ENCODE peak calls at places on chromosomes 16 and 17, in seven cellular contexts. P, L, N, V, H, D and E are unnamed samples.

GRCh38 chr17:58088624-58089023 is 5.4 kb downstream of the DYNLL2 start:
- DNase-seq in N (no peak), D (no peak), L (no peak), H (no peak), V (no peak), P (no peak), E (no peak)

GRCh38 chr17:7405413-7405881 is 1.6 kb upstream of the TMEM256 start:
- DNase-seq in V (no peak), H (no peak), P (no peak), D (no peak), L (peak; percentile 42), N (peak; percentile 13), E (no peak)

GRCh38 chr16:73636196-73636595 is 588.3 kb upstream of the ZFHX3 start:
- DNase-seq in H (no peak), L (no peak), P (no peak), D (no peak), V (no peak), N (no peak), E (no peak)

GRCh38 chr16:52592778-52593177 is 45.8 kb upstream of the TOX3 start:
- DNase-seq in D (no peak), P (no peak), L (no peak), N (no peak), H (no peak), V (no peak), E (no peak)

GRCh38 chr16:79402920-79403319 is 197.6 kb downstream of the MAF start:
- DNase-seq in P (no peak), V (no peak), L (no peak), N (no peak), D (no peak), H (no peak), E (no peak)

GRCh38 chr17:62807812-62808575 is at the start of gene MARCHF10:
- DNase-seq in P (no peak), D (no peak), H (no peak), L (no peak), N (no peak), V (no peak), E (no peak)

GRCh38 chr17:2837147-2837561 is 40.9 kb downstream of the RAP1GAP2 start:
- DNase-seq in V (no peak), P (no peak), N (no peak), L (no peak), H (no peak), D (no peak), E (no peak)

GRCh38 chr16:88088161-88088581 is 136.9 kb downstream of the BANP start:
- DNase-seq in N (no peak), V (no peak), H (no peak), D (no peak), P (no peak), L (no peak), E (no peak)

GRCh38 chr16:64864232-64864803 is 257.5 kb downstream of the CDH11 start:
- DNase-seq in L (peak; percentile 70), V (peak; percentile 95), H (no peak), P (peak; percentile 96), D (peak; percentile 92), N (peak; percentile 88), E (peak; percentile 86)

GRCh38 chr16:66152841-66153525 is 213.5 kb upstream of the CDH5 start:
- DNase-seq in L (no peak), N (peak; percentile 92), P (peak; percentile 75), H (no peak), D (peak; percentile 97), V (no peak), E (no peak)

GRCh38 chr16:16861546-16861945 is 482.6 kb downstream of the NPIPA7 start:
- DNase-seq in P (peak; percentile 54), D (peak; percentile 23), V (peak; percentile 2), H (no peak), L (peak; percentile 44), N (peak; percentile 19), E (peak; percentile 1)

GRCh38 chr17:40283662-40284061 is 4.0 kb upstream of the CDC6 start:
- DNase-seq in H (no peak), V (no peak), L (no peak), P (peak; percentile 89), D (peak; percentile 90), N (peak; percentile 98), E (peak; percentile 96)

GRCh38 chr16:81366316-81366932 is 51.7 kb downstream of the GAN start:
- DNase-seq in P (peak; percentile 73), L (peak; percentile 60), N (peak; percentile 63), H (no peak), D (peak; percentile 73), V (peak; percentile 42), E (peak; percentile 58)

GRCh38 chr17:75594499-75595283 is 7.1 kb downstream of the MYO15B start:
- DNase-seq in D (no peak), N (no peak), H (no peak), P (no peak), V (no peak), L (no peak), E (no peak)

GRCh38 chr16:84303023-84303422 is 8.3 kb downstream of the WFDC1 start:
- DNase-seq in N (peak; percentile 88), L (no peak), H (no peak), P (no peak), D (no peak), V (no peak), E (no peak)

GRCh38 chr17:27376637-27377547 is 79.4 kb upstream of the KSR1 start:
- DNase-seq in L (no peak), H (no peak), V (no peak), D (peak; percentile 64), P (peak; percentile 82), N (peak; percentile 68), E (peak; percentile 76)

GRCh38 chr17:46972346-46972745 is 6.7 kb downstream of the RPRML start:
- DNase-seq in H (no peak), L (no peak), D (no peak), P (no peak), N (no peak), V (no peak), E (no peak)

GRCh38 chr16:19481769-19482168 is 40.1 kb downstream of the GDE1 start:
- DNase-seq in V (no peak), P (no peak), N (no peak), D (no peak), H (no peak), L (no peak), E (no peak)

GRCh38 chr16:19481291-19481690 is 40.6 kb downstream of the GDE1 start:
- DNase-seq in P (peak; percentile 23), N (no peak), V (no peak), D (no peak), L (no peak), H (no peak), E (no peak)

GRCh38 chr16:19488213-19488640 is 33.7 kb downstream of the GDE1 start:
- DNase-seq in N (no peak), P (no peak), H (no peak), D (no peak), V (no peak), L (no peak), E (no peak)

GRCh38 chr16:19490619-19491018 is 31.3 kb downstream of the GDE1 start:
- DNase-seq in V (no peak), L (no peak), P (no peak), N (no peak), D (no peak), H (no peak), E (no peak)

GRCh38 chr16:19486744-19487325 is 35.1 kb downstream of the GDE1 start:
- DNase-seq in D (no peak), L (no peak), H (no peak), P (no peak), N (no peak), V (no peak), E (no peak)
- TF ChIP-seq CTCF in D (no peak), L (peak; percentile 17), H (no peak), P (no peak), N (no peak), V (no peak), E (no peak)

GRCh38 chr17:71338396-71338795 is 782.4 kb upstream of the SOX9 start:
- DNase-seq in V (peak; percentile 45), D (peak; percentile 80), P (peak; percentile 45), H (no peak), L (no peak), N (peak; percentile 74), E (peak; percentile 48)
- H3K4me3 ChIP-seq in V (no peak overlapping the region), D (peak overlapping the region; percentile 39), P (no peak overlapping the region), H (no peak overlapping the region), L (no peak overlapping the region), N (peak overlapping the region; percentile 46), E (no peak overlapping the region)

DNA sequence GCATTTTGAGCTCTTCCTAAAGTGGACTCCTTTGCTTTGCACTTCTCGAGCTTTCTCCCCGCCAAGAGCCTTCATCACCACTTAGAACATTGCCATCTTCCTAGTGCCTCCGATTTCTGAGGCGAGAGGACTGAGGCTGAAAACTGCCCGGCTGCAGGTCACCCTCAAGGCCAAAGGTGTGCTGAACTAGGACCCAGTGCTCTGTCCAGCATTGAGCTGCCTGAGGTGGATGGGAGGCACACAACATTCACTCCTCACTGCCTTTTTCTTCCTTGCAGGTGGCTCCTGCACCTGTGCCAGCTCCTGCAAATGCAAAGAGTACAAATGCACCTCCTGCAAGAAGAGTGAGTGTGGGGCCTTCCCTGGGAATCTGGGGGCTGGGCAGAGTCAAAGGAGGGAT is 5.4 kb downstream of the MT1A start:
- DNase-seq in V (no peak), H (no peak), D (no peak), L (no peak), P (no peak), N (no peak), E (no peak)
- TF ChIP-seq CTCF in V (no peak), H (no peak), D (no peak), L (no peak), P (no peak), N (no peak), E (no peak)

GRCh38 chr17:79832211-79833109 is 6.8 kb downstream of the CBX4 start:
- DNase-seq in D (peak; percentile 51), L (peak; percentile 75), P (no peak), V (no peak), N (peak; percentile 45), H (no peak), E (no peak)
- H3K4me3 ChIP-seq in D (peak overlapping the region; percentile 35), L (peak overlapping the region; percentile 20), P (no peak overlapping the region), V (no peak overlapping the region), N (peak overlapping the region; percentile 43), H (peak overlapping the region; percentile 59), E (peak overlapping the region; percentile 6)

GRCh38 chr16:47158991-47159390 is 15.2 kb upstream of the NETO2 start:
- DNase-seq in D (no peak), L (no peak), V (no peak), H (no peak), N (no peak), P (no peak), E (no peak)

GRCh38 chr16:47160422-47160821 is 16.7 kb upstream of the NETO2 start:
- DNase-seq in H (no peak), L (no peak), N (no peak), D (no peak), P (no peak), V (no peak), E (no peak)

DNA sequence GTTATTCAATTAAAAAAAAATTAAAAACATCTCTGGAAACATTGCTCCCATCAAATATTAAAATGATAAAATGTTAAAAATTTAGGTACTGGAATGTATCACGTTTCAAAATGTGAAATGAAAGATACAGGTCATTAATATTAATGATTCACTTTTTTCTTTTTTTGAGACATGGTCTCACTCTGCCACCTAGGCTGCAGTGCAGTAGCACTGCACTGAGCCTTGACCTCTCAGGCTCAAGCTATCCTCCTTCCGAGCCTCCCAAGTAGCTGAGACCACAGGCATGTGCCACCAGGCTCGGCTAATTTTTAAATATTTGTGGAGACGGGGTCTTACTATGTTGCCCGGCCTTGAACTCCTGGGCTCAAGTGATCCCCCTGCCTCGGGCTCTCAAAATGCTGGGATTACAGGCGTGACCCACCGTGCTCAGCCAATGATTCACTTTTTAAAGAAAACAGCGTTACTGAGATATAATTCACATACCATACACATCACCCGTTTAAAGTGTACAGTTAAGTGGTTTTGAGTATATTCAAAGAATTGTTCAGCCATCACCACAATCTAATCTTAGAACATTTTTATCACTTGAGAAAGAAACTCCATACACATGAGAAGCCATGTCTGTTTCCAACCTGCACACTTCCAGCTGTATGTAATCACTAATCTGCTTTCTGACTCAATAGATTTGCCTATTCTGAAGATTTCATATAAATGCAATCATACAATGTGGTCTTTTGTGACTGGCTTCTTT is 19.1 kb upstream of the NETO2 start:
- DNase-seq in V (no peak), D (no peak), P (no peak), H (no peak), L (no peak), N (peak; percentile 10), E (no peak)
- TF ChIP-seq CTCF in V (no peak), D (no peak), P (no peak), H (no peak), L (no peak), N (no peak), E (no peak)